ENCODE peak calls at places on chromosomes 3 and 15, in nine cellular contexts. S is uterus; U is AG09309; F is GM06990; O is cardiac fibroblast; Z is spleen; K is CD8-positive, alpha-beta T cell; X is cardiac muscle cell; C is psoas muscle. T is an unnamed sample.

GRCh38 chr3:107412376-107412775 is 35.1 kb downstream of the CCDC54 start:
- DNase-seq in S (peak), U (no peak), F (no peak), O (peak), Z (no peak), K (no peak), X (no peak), C (no peak), T (no peak)

GRCh38 chr15:63985221-63986184 is 60.8 kb downstream of the DAPK2 start:
- DNase-seq in S (no peak), U (no peak), F (no peak), O (no peak), Z (peak), K (no peak), X (peak), C (peak), T (no peak)

GRCh38 chr3:171770689-171771620 is 39.3 kb downstream of the PLD1 start:
- DNase-seq in S (peak), U (peak), F (no peak), O (peak), Z (no peak), K (no peak), X (peak), C (no peak), T (peak)

GRCh38 chr15:100112636-100113305 is 229.0 kb downstream of the ADAMTS17 start:
- DNase-seq in S (no peak), U (no peak), F (no peak), O (no peak), Z (peak), K (no peak), X (no peak), C (no peak), T (no peak)

GRCh38 chr3:108223928-108224327 is 1.7 kb upstream of the IFT57 start:
- DNase-seq in S (no peak), U (peak), F (peak), O (peak), Z (no peak), K (no peak), X (no peak), C (no peak), T (no peak)

GRCh38 chr3:4776399-4776979 is 202.7 kb upstream of the BHLHE40 start:
- DNase-seq in S (no peak), U (no peak), F (peak), O (no peak), Z (no peak), K (no peak), X (no peak), C (no peak), T (no peak)

GRCh38 chr15:81256916-81257315 is 60.2 kb downstream of the IL16 start:
- DNase-seq in S (no peak), U (peak), F (no peak), O (peak), Z (no peak), K (no peak), X (no peak), C (no peak), T (no peak)

GRCh38 chr3:36954452-36955134 is 9.7 kb upstream of the TRANK1 start:
- DNase-seq in S (no peak), U (no peak), F (no peak), O (no peak), Z (no peak), K (no peak), X (no peak), C (no peak), T (no peak)

GRCh38 chr15:69403611-69404010 is 10.5 kb upstream of the KIF23 start:
- DNase-seq in S (no peak), U (peak), F (no peak), O (peak), Z (no peak), K (no peak), X (no peak), C (no peak), T (peak)

GRCh38 chr3:184058029-184058428 is 5.2 kb downstream of the HTR3C start:
- DNase-seq in S (no peak), U (peak), F (no peak), O (peak), Z (no peak), K (no peak), X (no peak), C (no peak), T (no peak)

GRCh38 chr3:110265302-110265701 is 806.3 kb upstream of the NECTIN3 start:
- DNase-seq in S (no peak), U (no peak), F (no peak), O (no peak), Z (no peak), K (no peak), X (no peak), C (no peak), T (no peak)

GRCh38 chr3:6791161-6791560 is 69.8 kb upstream of the GRM7 start:
- DNase-seq in S (no peak), U (no peak), F (no peak), O (peak), Z (no peak), K (no peak), X (no peak), C (no peak), T (no peak)

GRCh38 chr3:34012102-34012461 is 213.7 kb downstream of the PDCD6IP start:
- DNase-seq in S (no peak), U (peak), F (no peak), O (peak), Z (no peak), K (no peak), X (no peak), C (no peak), T (peak)

GRCh38 chr15:59312199-59312598 is 60.5 kb downstream of the MYO1E start:
- DNase-seq in S (no peak), U (no peak), F (no peak), O (no peak), Z (no peak), K (no peak), X (no peak), C (no peak), T (no peak)

GRCh38 chr3:15052335-15053242 is 12.5 kb downstream of the MRPS25 start:
- DNase-seq in S (no peak), U (no peak), F (no peak), O (no peak), Z (no peak), K (no peak), X (no peak), C (no peak), T (no peak)

GRCh38 chr3:152352559-152352958 is 83.8 kb downstream of the MBNL1 start:
- DNase-seq in S (no peak), U (no peak), F (no peak), O (peak), Z (no peak), K (no peak), X (no peak), C (no peak), T (no peak)

GRCh38 chr3:152349397-152349796 is 80.7 kb downstream of the MBNL1 start:
- DNase-seq in S (no peak), U (no peak), F (no peak), O (peak), Z (no peak), K (no peak), X (no peak), C (no peak), T (no peak)

GRCh38 chr3:152350139-152350538 is 81.4 kb downstream of the MBNL1 start:
- DNase-seq in S (no peak), U (no peak), F (no peak), O (peak), Z (no peak), K (no peak), X (no peak), C (no peak), T (no peak)

GRCh38 chr3:152348436-152349177 is 79.9 kb downstream of the MBNL1 start:
- DNase-seq in S (no peak), U (no peak), F (no peak), O (no peak), Z (no peak), K (no peak), X (peak), C (no peak), T (no peak)

GRCh38 chr3:152350764-152351163 is 82.0 kb downstream of the MBNL1 start:
- DNase-seq in S (no peak), U (no peak), F (no peak), O (no peak), Z (no peak), K (no peak), X (no peak), C (no peak), T (no peak)
- H3K4me3 ChIP-seq in S (no peak), U (no peak), F (no peak), O (no peak), Z (no peak), K (no peak), X (no peak), C (no peak), T (no peak)

DNA sequence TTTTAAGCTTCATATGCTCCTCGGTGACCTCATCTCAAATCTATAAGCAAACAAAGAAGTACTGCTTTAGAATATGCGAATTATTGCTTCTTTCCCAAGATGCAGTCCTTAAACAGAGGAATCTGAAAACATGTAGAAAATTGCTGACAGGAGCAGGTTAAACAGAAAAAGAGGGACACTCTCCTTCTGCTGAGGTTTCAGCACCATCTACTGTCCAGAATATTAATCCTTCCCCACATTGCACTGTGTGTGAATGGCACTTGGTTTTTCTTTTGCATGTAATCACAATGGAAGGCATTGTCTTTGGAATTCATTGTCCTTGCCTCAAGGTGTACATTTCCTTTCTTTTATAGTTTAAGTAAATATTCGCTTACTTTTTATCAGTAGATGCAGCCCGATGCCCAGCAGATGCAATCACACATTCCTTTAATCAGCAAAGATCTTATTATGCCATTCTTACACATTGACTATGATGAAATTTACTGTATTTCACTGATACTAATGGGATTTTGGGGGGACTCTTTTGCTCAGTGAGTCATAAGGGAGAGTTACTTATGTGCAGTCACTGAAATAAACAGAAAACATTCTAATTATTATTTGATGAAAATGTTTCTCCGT is 94.6 kb downstream of the IL5RA start:
- DNase-seq in S (no peak), U (no peak), F (peak), O (peak), Z (no peak), K (no peak), X (peak), C (no peak), T (no peak)
- TF ChIP-seq CTCF in S (peak), U (no peak), F (peak), O (no peak), Z (no peak), K (no peak), X (peak), C (peak), T (no peak)

GRCh38 chr3:71129611-71130515 is 453.7 kb downstream of the FOXP1 start:
- DNase-seq in S (no peak), U (no peak), F (no peak), O (peak), Z (no peak), K (no peak), X (no peak), C (no peak), T (no peak)

GRCh38 chr3:71128951-71129350 is 454.6 kb downstream of the FOXP1 start:
- DNase-seq in S (no peak), U (no peak), F (no peak), O (peak), Z (no peak), K (no peak), X (no peak), C (no peak), T (no peak)

GRCh38 chr3:71125729-71126128 is 457.8 kb downstream of the FOXP1 start:
- DNase-seq in S (no peak), U (no peak), F (no peak), O (no peak), Z (no peak), K (no peak), X (no peak), C (no peak), T (no peak)

GRCh38 chr3:71127463-71128243 is 455.9 kb downstream of the FOXP1 start:
- DNase-seq in S (no peak), U (no peak), F (no peak), O (peak), Z (no peak), K (no peak), X (peak), C (no peak), T (no peak)

DNA sequence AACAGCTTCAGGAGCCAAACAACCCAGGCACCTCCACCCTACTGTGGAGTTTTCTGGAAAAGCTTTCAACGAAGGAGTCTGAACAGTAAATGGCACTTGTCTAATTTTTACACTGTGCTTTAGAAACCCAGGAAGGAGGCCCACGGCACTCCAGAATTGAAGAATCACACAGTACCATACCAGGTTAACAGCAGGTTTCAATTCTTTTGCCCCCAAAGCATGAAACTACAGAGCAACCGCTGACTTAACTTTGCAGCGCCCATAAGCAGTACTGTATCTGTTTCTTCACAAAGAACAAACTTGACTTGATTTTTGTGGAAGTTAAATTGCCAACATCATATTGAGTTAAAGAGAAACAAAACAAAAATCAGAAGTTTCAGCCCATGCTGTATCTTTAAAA is 456.5 kb downstream of the FOXP1 start:
- DNase-seq in S (no peak), U (no peak), F (no peak), O (no peak), Z (no peak), K (no peak), X (no peak), C (no peak), T (no peak)
- H3K4me3 ChIP-seq in S (peak), U (no peak), F (no peak), O (peak), Z (peak), K (peak), X (no peak), C (peak), T (no peak)

DNA sequence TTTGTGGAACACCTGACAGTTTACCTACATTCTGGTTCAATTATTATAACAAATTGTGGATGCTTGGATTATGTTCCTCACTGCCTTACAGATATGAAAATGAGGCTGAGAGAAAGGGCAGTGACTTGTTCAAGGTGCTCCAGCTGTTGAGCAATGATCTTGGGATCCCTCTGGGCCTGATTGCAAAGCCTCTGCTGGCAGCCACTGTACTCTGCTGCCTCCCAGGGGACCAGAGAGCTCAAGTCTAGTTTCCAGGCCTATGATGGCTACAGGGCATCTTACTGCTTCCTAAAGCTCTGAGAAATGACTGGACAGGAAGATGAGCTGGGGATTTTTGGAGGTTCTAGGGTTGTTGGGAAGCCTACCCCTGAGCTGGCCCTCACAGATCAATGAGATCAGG is 2.3 kb upstream of the SHC4 start:
- DNase-seq in S (no peak), U (no peak), F (no peak), O (peak), Z (no peak), K (no peak), X (no peak), C (no peak), T (no peak)
- TF ChIP-seq CTCF in S (no peak), U (peak), F (peak), O (peak), Z (no peak), K (no peak), X (peak), C (no peak), T (peak)